ENCODE peak calls at places on chromosome 9, in seven cellular contexts. X is AG10803, Z is cardiac muscle cell, Y is A549, M is psoas muscle, O is adrenal gland, L is IMR-90. U is an unnamed sample.

GRCh38 chr9:107819772-107820171 is 330.2 kb upstream of the KLF4 start:
- DNase-seq in Y (no peak), L (no peak), O (no peak), M (no peak), Z (no peak), X (no peak), U (no peak)

GRCh38 chr9:83056911-83057310 is 6.0 kb downstream of the RASEF start:
- DNase-seq in Y (no peak), Z (no peak), O (no peak), X (no peak), M (no peak), L (no peak), U (no peak)

GRCh38 chr9:124863371-124863831 is 1.5 kb downstream of the ARPC5L start:
- DNase-seq in X (no peak), Y (no peak), L (no peak), M (no peak), Z (no peak), O (no peak), U (no peak)

GRCh38 chr9:116504893-116505480 is 182.1 kb upstream of the TRIM32 start:
- DNase-seq in L (no peak), Z (no peak), O (no peak), M (no peak), X (no peak), Y (no peak), U (no peak)

GRCh38 chr9:86655147-86655546 is 292.2 kb downstream of the GAS1 start:
- DNase-seq in X (peak), Z (peak), M (no peak), L (peak), Y (no peak), O (no peak), U (no peak)

GRCh38 chr9:133779516-133780403 is 41.6 kb upstream of the SARDH start:
- DNase-seq in L (no peak), X (no peak), Y (no peak), M (peak), Z (no peak), O (no peak), U (peak)

GRCh38 chr9:80839821-80840670 is 849.3 kb downstream of the TLE1 start:
- DNase-seq in Y (no peak), X (no peak), M (no peak), O (no peak), Z (no peak), L (no peak), U (no peak)

GRCh38 chr9:99721898-99722297 is 99.8 kb upstream of the NR4A3 start:
- DNase-seq in X (no peak), M (no peak), O (no peak), Z (no peak), Y (no peak), L (no peak), U (no peak)

GRCh38 chr9:38641985-38642864 is 21.8 kb upstream of the ANKRD18A start:
- DNase-seq in Z (peak), M (no peak), L (peak), X (peak), O (no peak), Y (peak), U (no peak)

GRCh38 chr9:14542071-14542470 is 151.2 kb downstream of the ZDHHC21 start:
- DNase-seq in Y (no peak), O (no peak), X (no peak), M (no peak), L (no peak), Z (no peak), U (no peak)

GRCh38 chr9:86668488-86668887 is 278.8 kb downstream of the GAS1 start:
- DNase-seq in O (no peak), L (peak), Z (no peak), Y (no peak), M (no peak), X (peak), U (no peak)

GRCh38 chr9:131019387-131020239 is 10.6 kb downstream of the LAMC3 start:
- DNase-seq in X (peak), Y (no peak), O (no peak), L (no peak), Z (no peak), M (no peak), U (no peak)

GRCh38 chr9:38621434-38622082 is 1.2 kb upstream of the ANKRD18A start:
- DNase-seq in M (no peak), O (peak), Y (peak), X (no peak), L (no peak), Z (peak), U (peak)

GRCh38 chr9:131833906-131834305 is 94.0 kb upstream of the RAPGEF1 start:
- DNase-seq in Y (no peak), Z (peak), M (no peak), O (no peak), X (peak), L (peak), U (peak)

GRCh38 chr9:78601957-78602565 is 305.1 kb downstream of the PSAT1 start:
- DNase-seq in X (peak), L (peak), M (no peak), O (no peak), Z (peak), Y (peak), U (no peak)

GRCh38 chr9:122457787-122458186 is 19.9 kb downstream of the OR1J1 start:
- DNase-seq in O (no peak), X (no peak), M (no peak), Y (no peak), L (no peak), Z (no peak), U (no peak)

GRCh38 chr9:126675147-126675467 is 61.4 kb downstream of the LMX1B start:
- DNase-seq in Z (no peak), Y (no peak), X (no peak), M (no peak), L (no peak), O (no peak), U (no peak)

GRCh38 chr9:123343428-123344272 is 12.3 kb upstream of the CRB2 start:
- DNase-seq in M (no peak), Y (no peak), L (no peak), Z (no peak), O (no peak), X (peak), U (no peak)

GRCh38 chr9:23820731-23821399 is 5.2 kb downstream of the ELAVL2 start:
- DNase-seq in Z (no peak), M (no peak), L (no peak), O (no peak), Y (no peak), X (no peak), U (peak)

GRCh38 chr9:125902865-125903512 is 155.8 kb downstream of the PBX3 start:
- DNase-seq in O (no peak), Z (no peak), M (no peak), L (no peak), Y (no peak), X (no peak), U (no peak)

GRCh38 chr9:14271078-14271673 is 42.8 kb downstream of the NFIB start:
- DNase-seq in M (peak), Z (peak), L (peak), O (peak), Y (peak), X (peak), U (peak)

GRCh38 chr9:129081388-129081889 is 528 bp downstream of the DOLPP1 start:
- DNase-seq in Z (no peak), O (no peak), Y (no peak), X (no peak), L (no peak), M (no peak), U (no peak)

GRCh38 chr9:107707915-107708441 is 218.4 kb upstream of the KLF4 start:
- DNase-seq in L (peak), M (no peak), Z (peak), X (peak), Y (peak), O (peak), U (no peak)

GRCh38 chr9:83012160-83012559 is 50.8 kb downstream of the RASEF start:
- DNase-seq in O (no peak), X (no peak), M (no peak), L (no peak), Z (no peak), Y (no peak), U (no peak)

GRCh38 chr9:130461218-130461630 is 16.5 kb downstream of the ASS1 start:
- DNase-seq in O (peak), Z (peak), L (peak), Y (peak), X (no peak), M (peak), U (peak)

GRCh38 chr9:562330-562729 is 279.2 kb upstream of the DMRT1 start:
- DNase-seq in O (no peak), L (no peak), X (no peak), M (no peak), Y (no peak), Z (no peak), U (no peak)

GRCh38 chr9:116274293-116274692 is 120.7 kb downstream of the PAPPA start:
- DNase-seq in M (no peak), O (no peak), X (no peak), Z (peak), Y (no peak), L (peak), U (no peak)

GRCh38 chr9:110321055-110321454 is 16.6 kb downstream of the TXNDC8 start:
- DNase-seq in M (no peak), Z (peak), L (no peak), X (peak), Y (no peak), O (no peak), U (no peak)

GRCh38 chr9:126986506-126986951 is 71.9 kb downstream of the RALGPS1 start:
- DNase-seq in M (no peak), Z (peak), O (no peak), X (peak), Y (peak), L (no peak), U (no peak)

GRCh38 chr9:119322137-119322695 is 47.0 kb downstream of the BRINP1 start:
- DNase-seq in L (no peak), Y (no peak), M (peak), X (no peak), O (peak), Z (no peak), U (peak)

GRCh38 chr9:3263698-3264097 is 262.1 kb downstream of the RFX3 start:
- DNase-seq in M (no peak), L (no peak), Z (no peak), Y (no peak), X (no peak), O (no peak), U (no peak)

GRCh38 chr9:14314929-14315753 is 1.2 kb upstream of the NFIB start:
- DNase-seq in Z (peak), X (no peak), O (peak), M (peak), Y (peak), L (peak), U (peak)

GRCh38 chr9:130088056-130088455 is 34.4 kb downstream of the GPR107 start:
- DNase-seq in X (no peak), Z (no peak), O (no peak), L (no peak), Y (no peak), M (no peak), U (no peak)

GRCh38 chr9:91179237-91180138 is 182.2 kb downstream of the AUH start:
- DNase-seq in Z (no peak), X (peak), Y (no peak), M (no peak), L (peak), O (no peak), U (no peak)

DNA sequence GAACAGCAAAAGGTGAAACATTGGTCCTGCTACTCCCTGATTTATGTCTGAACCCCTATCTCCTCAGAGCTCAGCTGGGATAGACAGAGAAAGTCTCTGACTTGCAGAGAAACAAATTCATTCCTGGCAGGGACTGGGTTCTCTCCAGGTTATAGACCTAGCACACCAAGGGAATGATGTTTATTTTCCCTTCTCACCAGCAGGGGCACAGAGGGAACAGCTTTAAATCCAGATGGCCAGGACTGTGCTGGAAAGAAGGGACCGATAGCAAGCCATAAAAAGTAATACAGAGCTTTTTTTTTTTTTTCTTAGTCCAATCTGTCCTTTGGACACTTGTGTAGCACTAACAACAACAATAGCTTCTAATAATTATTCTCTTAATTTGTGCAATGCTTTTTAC is 141.1 kb upstream of the C9orf72 start:
- DNase-seq in O (no peak), M (no peak), Z (no peak), X (no peak), L (no peak), Y (peak), U (no peak)
- TF ChIP-seq CTCF in O (no peak), M (no peak), Z (peak), X (no peak), L (no peak), Y (no peak), U (no peak)

DNA sequence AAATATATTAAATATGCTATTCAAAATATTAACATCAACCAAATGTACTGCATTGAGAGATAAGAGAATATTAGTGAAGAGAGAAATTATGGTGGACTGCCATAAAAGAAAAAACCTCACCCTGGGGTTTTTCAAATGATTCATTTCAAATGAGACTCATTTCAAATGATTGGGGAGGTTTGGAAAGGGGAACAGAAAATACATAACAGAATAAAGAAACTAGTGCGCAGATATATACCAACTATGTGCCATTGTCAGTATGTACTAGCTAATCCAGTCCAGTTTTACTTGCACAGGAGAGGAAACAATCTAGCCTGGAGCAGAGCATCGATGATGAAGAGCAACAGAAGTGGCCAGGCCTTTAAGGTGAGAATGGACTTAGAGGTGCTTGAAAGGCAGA is 651.6 kb upstream of the RORB start:
- DNase-seq in O (no peak), Y (no peak), X (no peak), Z (no peak), L (no peak), M (no peak), U (no peak)
- H3K4me3 ChIP-seq in O (no peak), Y (no peak), X (no peak), Z (no peak), L (no peak), M (no peak), U (no peak)

GRCh38 chr9:32703635-32704034 is 68.2 kb upstream of the TAF1L start:
- DNase-seq in M (no peak), O (no peak), X (no peak), L (no peak), Z (peak), Y (peak), U (no peak)
- TF ChIP-seq CTCF in M (no peak), O (no peak), X (peak), L (peak), Z (peak), Y (peak), U (no peak)

DNA sequence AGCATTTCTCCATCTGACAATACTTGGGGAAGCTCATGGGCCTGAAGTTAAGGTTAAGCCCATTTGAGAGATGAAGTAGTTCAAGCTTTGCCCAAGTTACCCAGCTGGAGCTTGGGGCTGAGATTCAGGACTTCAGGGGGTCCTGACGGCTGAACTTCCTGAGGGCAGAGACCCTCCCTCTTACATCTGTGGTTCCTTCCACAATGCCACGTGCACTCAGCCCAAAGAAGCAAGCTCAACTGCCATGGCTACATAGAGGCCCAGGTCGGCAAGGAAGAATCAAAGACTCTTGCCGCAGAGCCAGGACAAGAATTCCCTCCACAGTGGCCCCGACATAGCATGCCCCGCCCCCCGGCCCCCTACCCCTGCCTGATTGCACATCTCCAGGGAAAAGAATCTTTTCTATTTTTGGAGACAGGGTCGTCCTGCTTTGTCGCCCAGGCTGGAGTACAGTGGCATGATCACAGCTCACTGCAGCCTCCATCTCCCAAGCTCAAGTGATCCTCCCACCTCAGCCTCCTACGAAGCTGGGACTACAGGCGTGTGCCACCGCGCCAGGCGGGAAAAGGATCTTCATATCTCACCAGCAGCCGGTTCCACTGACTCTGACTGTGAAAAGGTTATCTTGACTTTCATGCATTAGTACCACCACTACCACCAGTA is 9.2 kb downstream of the PHF19 start:
- DNase-seq in L (no peak), Y (no peak), Z (no peak), X (no peak), O (no peak), M (no peak), U (no peak)
- H3K4me3 ChIP-seq in L (peak), Y (peak), Z (peak), X (peak), O (peak), M (peak), U (peak)

GRCh38 chr9:88378317-88378716 is 9.9 kb upstream of the SPIN1 start:
- DNase-seq in M (no peak), X (no peak), L (peak), Y (peak), O (no peak), Z (peak), U (no peak)
- TF ChIP-seq CTCF in M (no peak), X (peak), L (peak), Y (no peak), O (no peak), Z (peak), U (no peak)

DNA sequence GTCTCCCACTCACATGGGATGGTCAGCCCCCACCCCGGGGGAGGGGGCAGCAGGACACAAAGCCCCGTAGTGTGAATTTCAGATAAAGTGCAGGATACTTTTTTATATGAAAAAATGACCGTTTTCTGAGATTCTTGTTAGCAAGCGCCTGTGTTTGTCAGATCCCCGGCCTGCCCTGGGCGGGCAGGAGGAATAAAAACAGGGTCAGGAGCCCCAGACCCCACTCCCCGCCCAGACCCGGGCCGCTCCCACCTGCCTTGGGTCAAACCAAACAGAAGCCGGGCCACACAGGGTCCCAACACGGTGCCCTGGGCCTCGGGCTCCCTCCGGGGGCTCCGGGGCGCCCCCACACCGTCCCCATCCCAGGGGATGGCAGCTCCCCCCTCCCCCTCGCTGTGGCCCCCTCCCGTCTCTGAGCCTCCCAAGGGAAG is 13.5 kb upstream of the NRARP start:
- DNase-seq in M (no peak), L (no peak), Z (no peak), O (no peak), X (no peak), Y (peak), U (no peak)
- H3K4me3 ChIP-seq in M (peak), L (no peak), Z (peak), O (peak), X (no peak), Y (peak), U (no peak)

GRCh38 chr9:71442937-71443336 is 321.5 kb upstream of the TRPM3 start:
- DNase-seq in Z (no peak), Y (no peak), O (no peak), L (no peak), X (no peak), M (no peak), U (no peak)

GRCh38 chr9:71446081-71446480 is 322.2 kb downstream of the CEMIP2 start:
- DNase-seq in M (no peak), L (no peak), Z (no peak), Y (no peak), O (no peak), X (no peak), U (no peak)

GRCh38 chr9:71446499-71447411 is 321.6 kb downstream of the CEMIP2 start:
- DNase-seq in Y (peak), L (peak), Z (peak), O (peak), M (peak), X (peak), U (peak)
- TF ChIP-seq CTCF in Y (peak), L (no peak), Z (peak), O (no peak), M (no peak), X (no peak), U (no peak)

GRCh38 chr9:16721972-16722371 is 148.5 kb downstream of the BNC2 start:
- DNase-seq in Z (peak), X (peak), Y (no peak), O (peak), M (peak), L (peak), U (no peak)
- H3K4me3 ChIP-seq in Z (no peak), X (peak), Y (no peak), O (no peak), M (peak), L (no peak), U (peak)

DNA sequence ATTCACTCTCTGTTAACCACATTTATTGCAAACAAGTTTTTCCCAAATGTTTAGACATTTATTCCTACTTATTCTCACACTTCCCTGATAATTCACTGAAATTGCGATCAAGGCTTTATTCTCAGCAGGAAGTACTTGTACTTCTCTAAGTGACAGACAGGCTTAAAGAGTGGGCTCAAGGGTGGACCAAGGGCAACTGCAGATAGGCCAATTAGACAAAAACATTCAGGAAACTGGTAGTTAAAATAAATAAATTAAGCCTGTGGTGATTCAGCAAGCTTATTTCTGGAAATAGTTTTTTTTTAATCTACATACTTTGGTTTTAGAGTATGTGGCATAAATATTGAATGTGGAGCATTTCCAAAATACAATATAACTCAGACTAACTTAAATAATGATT is 136.1 kb downstream of the UGCG start:
- DNase-seq in L (peak), Z (no peak), Y (no peak), O (no peak), M (no peak), X (peak), U (no peak)
- TF ChIP-seq CTCF in L (no peak), Z (no peak), Y (no peak), O (no peak), M (no peak), X (no peak), U (no peak)

U was measured in kidney.